ENCODE peak calls at places on chromosomes 1 and 21, in four cellular contexts. L is nucleus accumbens, I is activated T-cell treated with anti-CD3 and anti-CD28 coated beads for 1 hour, J is IMR-90. G is an unnamed sample.

GRCh38 chr1:23546897-23547596 is 12.3 kb downstream of the ID3 start:
- DNase-seq in L (no peak), I (no peak), J (no peak), G (no peak)

GRCh38 chr1:224329842-224330753 is at the start of gene NVL:
- DNase-seq in L (peak), I (peak), J (peak), G (peak)

GRCh38 chr1:93670141-93670540 is 11.5 kb downstream of the BCAR3 start:
- DNase-seq in L (no peak), I (no peak), J (peak), G (no peak)

GRCh38 chr21:17402885-17403477 is 109.9 kb upstream of the CXADR start:
- DNase-seq in L (no peak), I (no peak), J (peak), G (no peak)

GRCh38 chr1:16464917-16465625 is 24.5 kb downstream of the NECAP2 start:
- DNase-seq in L (no peak), I (no peak), J (peak), G (no peak)

GRCh38 chr1:27968692-27969091 is 8.9 kb downstream of the XKR8 start:
- DNase-seq in L (no peak), I (no peak), J (peak), G (no peak)

GRCh38 chr1:234069760-234070159 is 165.3 kb downstream of the SLC35F3 start:
- DNase-seq in L (no peak), I (no peak), J (no peak), G (no peak)

GRCh38 chr1:20586939-20587638 is 1.8 kb upstream of the CDA start:
- DNase-seq in L (no peak), I (no peak), J (no peak), G (no peak)

GRCh38 chr1:85258536-85259117 is 835 bp downstream of the C1orf52 start:
- DNase-seq in L (no peak), I (no peak), J (no peak), G (no peak)

GRCh38 chr1:5709461-5709860 is 282.8 kb downstream of the NPHP4 start:
- DNase-seq in L (no peak), I (no peak), J (no peak), G (no peak)

GRCh38 chr1:36448530-36449051 is 1.7 kb downstream of the OSCP1 start:
- DNase-seq in L (no peak), I (no peak), J (no peak), G (no peak)

GRCh38 chr1:179372160-179372559 is 6.4 kb downstream of the AXDND1 start:
- DNase-seq in L (no peak), I (no peak), J (no peak), G (no peak)

GRCh38 chr1:243416510-243416909 is 160.7 kb downstream of the SDCCAG8 start:
- DNase-seq in L (no peak), I (no peak), J (no peak), G (no peak)

GRCh38 chr1:96416690-96417444 is 304.7 kb upstream of the PTBP2 start:
- DNase-seq in L (no peak), I (no peak), J (peak), G (no peak)

GRCh38 chr1:20462397-20462796 is 23.6 kb downstream of the CAMK2N1 start:
- DNase-seq in L (peak), I (no peak), J (no peak), G (no peak)

GRCh38 chr21:38950388-38951094 is 144.8 kb downstream of the ETS2 start:
- DNase-seq in L (no peak), I (no peak), J (peak), G (no peak)

GRCh38 chr1:184296466-184297243 is 90.2 kb upstream of the C1orf21 start:
- DNase-seq in L (peak), I (no peak), J (peak), G (no peak)

GRCh38 chr21:35006248-35006647 is 42.9 kb downstream of the RUNX1 start:
- DNase-seq in L (no peak), I (no peak), J (no peak), G (no peak)

GRCh38 chr1:164771568-164772350 is 212.8 kb downstream of the PBX1 start:
- DNase-seq in L (no peak), I (no peak), J (peak), G (no peak)

GRCh38 chr1:189859385-189859977 is 618.2 kb downstream of the BRINP3 start:
- DNase-seq in L (no peak), I (no peak), J (no peak), G (no peak)

GRCh38 chr1:148161252-148161901 is 9.3 kb upstream of the NBPF11 start:
- DNase-seq in L (no peak), I (no peak), J (no peak), G (no peak)

GRCh38 chr1:37051386-37051785 is 17.1 kb upstream of the GRIK3 start:
- DNase-seq in L (no peak), I (no peak), J (no peak), G (no peak)

GRCh38 chr1:95438213-95438948 is 204.4 kb downstream of the RWDD3 start:
- DNase-seq in L (no peak), I (no peak), J (no peak), G (no peak)

GRCh38 chr21:22342855-22343254 is 1344.6 kb downstream of the NCAM2 start:
- DNase-seq in L (no peak), I (no peak), J (no peak), G (no peak)

GRCh38 chr21:45443595-45444181 is 38.7 kb downstream of the COL18A1 start:
- DNase-seq in L (no peak), I (no peak), J (no peak), G (no peak)

GRCh38 chr1:64187646-64188045 is 15.8 kb upstream of the UBE2U start:
- DNase-seq in L (no peak), I (no peak), J (no peak), G (no peak)

GRCh38 chr1:9350011-9350907 is 57.6 kb downstream of the SPSB1 start:
- DNase-seq in L (no peak), I (no peak), J (peak), G (no peak)

GRCh38 chr21:37783016-37783415 is 133.2 kb downstream of the KCNJ6 start:
- DNase-seq in L (no peak), I (no peak), J (peak), G (no peak)

GRCh38 chr21:37000381-37000780 is 6.1 kb upstream of the RIPPLY3 start:
- DNase-seq in L (no peak), I (no peak), J (no peak), G (no peak)

GRCh38 chr1:30058966-30059365 is 664.4 kb downstream of the MATN1 start:
- DNase-seq in L (no peak), I (no peak), J (peak), G (no peak)

G was measured in activated effector memory CD4-positive, alpha-beta T cell treated with Interleukin-2 at 50 U/mL for 16 hours.